ENCODE peak calls at places on chromosome 19, in seven cellular contexts. S is H1, O is SK-N-SH, I is HCT116, C is HepG2, N is GM12878, H is K562. Y is an unnamed sample.

GRCh38 chr19:51802775-51803174 is 7.8 kb downstream of the FPR3 start:
- DNase-seq in S (no peak), O (no peak), I (no peak), C (no peak), N (no peak), H (no peak), Y (no peak)

GRCh38 chr19:10766681-10767201 is 48.9 kb downstream of the DNM2 start:
- DNase-seq in S (no peak), O (peak; percentile 81), I (no peak), C (no peak), N (no peak), H (no peak), Y (no peak)

GRCh38 chr19:50896591-50897190 is 14.5 kb downstream of the KLK4 start:
- DNase-seq in S (no peak), O (no peak), I (peak; percentile 60), C (peak; percentile 26), N (peak; percentile 100), H (peak; percentile 67), Y (no peak)

GRCh38 chr19:38290631-38291147 is 13.4 kb upstream of the C19orf33 start:
- DNase-seq in S (no peak), O (no peak), I (no peak), C (no peak), N (no peak), H (no peak), Y (peak; percentile 64)

GRCh38 chr19:32870981-32871451 is 1.4 kb upstream of the SLC7A9 start:
- DNase-seq in S (no peak), O (no peak), I (no peak), C (peak; percentile 43), N (no peak), H (peak; percentile 10), Y (no peak)

GRCh38 chr19:11173516-11174155 is 18.1 kb upstream of the SPC24 start:
- DNase-seq in S (no peak), O (no peak), I (no peak), C (no peak), N (no peak), H (no peak), Y (no peak)

GRCh38 chr19:51101171-51101865 is 6.9 kb downstream of the CTU1 start:
- DNase-seq in S (no peak), O (no peak), I (no peak), C (no peak), N (no peak), H (no peak), Y (no peak)

GRCh38 chr19:7625763-7626372 is 3.5 kb downstream of the XAB2 start:
- DNase-seq in S (no peak), O (no peak), I (no peak), C (no peak), N (no peak), H (no peak), Y (no peak)

GRCh38 chr19:485583-486236 is 10.6 kb upstream of the MADCAM1 start:
- DNase-seq in S (no peak), O (peak; percentile 12), I (no peak), C (peak; percentile 88), N (no peak), H (no peak), Y (no peak)

GRCh38 chr19:58406818-58407657 is 1.4 kb upstream of the ZNF584 start:
- DNase-seq in S (no peak), O (no peak), I (no peak), C (peak; percentile 58), N (no peak), H (peak; percentile 64), Y (peak; percentile 48)

GRCh38 chr19:7533281-7533819 is 2.2 kb upstream of the PNPLA6 start:
- DNase-seq in S (no peak), O (no peak), I (no peak), C (no peak), N (no peak), H (no peak), Y (peak; percentile 42)

GRCh38 chr19:33841685-33842084 is 45.0 kb downstream of the KCTD15 start:
- DNase-seq in S (no peak), O (no peak), I (no peak), C (no peak), N (no peak), H (no peak), Y (no peak)

GRCh38 chr19:6577410-6578125 is 13.4 kb downstream of the CD70 start:
- DNase-seq in S (no peak), O (no peak), I (no peak), C (no peak), N (peak; percentile 96), H (peak; percentile 57), Y (no peak)

GRCh38 chr19:49952475-49952829 is 8.5 kb downstream of the SIGLEC11 start:
- DNase-seq in S (no peak), O (no peak), I (no peak), C (no peak), N (no peak), H (no peak), Y (no peak)

GRCh38 chr19:58409010-58409790 is 751 bp downstream of the ZNF584 start:
- DNase-seq in S (no peak), O (peak; percentile 79), I (no peak), C (no peak), N (no peak), H (peak; percentile 48), Y (no peak)

GRCh38 chr19:31312004-31312403 is 37.2 kb downstream of the TSHZ3 start:
- DNase-seq in S (no peak), O (no peak), I (no peak), C (no peak), N (no peak), H (peak; percentile 9), Y (no peak)

GRCh38 chr19:31717316-31717715 is 368.1 kb upstream of the TSHZ3 start:
- DNase-seq in S (no peak), O (no peak), I (no peak), C (no peak), N (no peak), H (no peak), Y (no peak)

GRCh38 chr19:50447750-50448149 is 15.1 kb downstream of the MYBPC2 start:
- DNase-seq in S (no peak), O (no peak), I (no peak), C (no peak), N (no peak), H (no peak), Y (no peak)

GRCh38 chr19:49451430-49452181 is at the start of gene PIH1D1:
- DNase-seq in S (peak; percentile 95), O (peak; percentile 84), I (peak; percentile 99), C (peak; percentile 99), N (peak; percentile 99), H (peak; percentile 99), Y (peak; percentile 99)

GRCh38 chr19:14073232-14073924 is 792 bp downstream of the MISP3 start:
- DNase-seq in S (no peak), O (peak; percentile 92), I (no peak), C (no peak), N (no peak), H (peak; percentile 85), Y (peak; percentile 72)

GRCh38 chr19:55376381-55376933 is at the start of gene TMEM190:
- DNase-seq in S (no peak), O (peak; percentile 32), I (no peak), C (no peak), N (no peak), H (peak; percentile 61), Y (no peak)

GRCh38 chr19:13056052-13056660 is 46.5 kb downstream of the LYL1 start:
- DNase-seq in S (no peak), O (peak; percentile 85), I (peak; percentile 64), C (no peak), N (no peak), H (no peak), Y (no peak)

GRCh38 chr19:50051964-50052363 is 26.2 kb downstream of the ZNF473 start:
- DNase-seq in S (no peak), O (no peak), I (no peak), C (no peak), N (no peak), H (no peak), Y (no peak)

GRCh38 chr19:15769586-15769985 is 17.9 kb upstream of the OR10H5 start:
- DNase-seq in S (no peak), O (no peak), I (no peak), C (no peak), N (no peak), H (peak; percentile 24), Y (peak; percentile 34)

GRCh38 chr19:51503891-51504290 is 2.3 kb upstream of the SIGLEC12 start:
- DNase-seq in S (no peak), O (no peak), I (no peak), C (no peak), N (no peak), H (no peak), Y (no peak)

GRCh38 chr19:40284501-40285352 is at the start of gene AKT2:
- DNase-seq in S (peak; percentile 29), O (peak; percentile 94), I (no peak), C (no peak), N (peak; percentile 48), H (peak; percentile 86), Y (no peak)

GRCh38 chr19:40286674-40287421 is 1.7 kb upstream of the AKT2 start:
- DNase-seq in S (no peak), O (no peak), I (no peak), C (no peak), N (no peak), H (no peak), Y (no peak)

GRCh38 chr19:40284251-40284500 is 969 bp downstream of the AKT2 start:
- DNase-seq in S (no peak), O (no peak), I (no peak), C (no peak), N (no peak), H (no peak), Y (no peak)

GRCh38 chr19:40285353-40286234 is 449 bp upstream of the AKT2 start:
- DNase-seq in S (peak; percentile 98), O (peak; percentile 94), I (peak; percentile 99), C (peak; percentile 99), N (peak; percentile 100), H (peak; percentile 100), Y (peak; percentile 98)

DNA sequence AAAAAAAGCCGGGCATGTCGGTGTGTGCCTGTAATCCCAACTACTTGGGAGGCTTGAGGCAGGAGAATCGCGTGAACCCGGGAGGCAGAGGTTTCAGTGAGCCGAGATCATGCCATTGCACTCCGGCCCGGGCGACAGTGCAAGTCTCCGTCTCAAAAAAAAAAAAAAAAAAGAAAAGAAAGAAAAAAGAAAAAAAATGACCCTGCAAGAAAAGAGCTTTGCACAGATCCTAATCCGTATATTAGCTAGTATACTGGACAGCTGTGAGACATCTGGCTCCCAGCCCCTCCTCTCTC is 1.0 kb upstream of the AKT2 start:
- DNase-seq in S (no peak), O (no peak), I (no peak), C (no peak), N (no peak), H (no peak), Y (no peak)
- TF ChIP-seq JUND in S (no peak), O (no peak), I (no peak), C (no peak), N (no peak), H (no peak), Y (no peak)

GRCh38 chr19:43555185-43555770 is 20.0 kb downstream of the XRCC1 start:
- DNase-seq in S (peak; percentile 61), O (peak; percentile 85), I (no peak), C (peak; percentile 62), N (no peak), H (peak; percentile 83), Y (peak; percentile 77)
- TF ChIP-seq JUND in S (no peak), O (no peak), I (no peak), C (no peak), N (no peak), H (no peak), Y (no peak)

GRCh38 chr19:17581211-17581874 is 25.9 kb downstream of the COLGALT1 start:
- DNase-seq in S (no peak), O (no peak), I (no peak), C (no peak), N (no peak), H (no peak), Y (no peak)
- TF ChIP-seq JUND in S (no peak), O (no peak), I (no peak), C (no peak), N (no peak), H (no peak), Y (no peak)

GRCh38 chr19:46361915-46362314 is 15.0 kb downstream of the PPP5C start:
- DNase-seq in S (no peak), O (no peak), I (no peak), C (no peak), N (no peak), H (no peak), Y (no peak)
- TF ChIP-seq JUND in S (no peak), O (no peak), I (no peak), C (no peak), N (no peak), H (no peak), Y (no peak)